ENCODE peak calls at places on chromosomes 16 and 17, in nine cellular contexts. One of them, this sample, is unnamed.
A peak's percentile ranks its signal among the peaks of the same experiment; 100 is the strongest.

GRCh38 chr17:17044846-17045561 is 2.7 kb downstream of the MPRIP start:
- DNase-seq in psoas muscle: no peak
- DNase-seq in adrenal gland: peak; percentile 41
- DNase-seq in neural progenitor cell: no peak
- DNase-seq in left lung: no peak
- DNase-seq in lower leg skin: no peak
- DNase-seq in foreskin fibroblast: peak; percentile 78
- DNase-seq in bronchial epithelial cell: peak; percentile 27
- DNase-seq in heart right ventricle: peak; percentile 85
- DNase-seq in this sample: peak; percentile 73

GRCh38 chr16:56115817-56116576 is 75.3 kb upstream of the GNAO1 start:
- DNase-seq in psoas muscle: no peak
- DNase-seq in adrenal gland: no peak
- DNase-seq in neural progenitor cell: peak; percentile 20
- DNase-seq in left lung: no peak
- DNase-seq in lower leg skin: no peak
- DNase-seq in foreskin fibroblast: no peak
- DNase-seq in bronchial epithelial cell: no peak
- DNase-seq in heart right ventricle: no peak
- DNase-seq in this sample: peak; percentile 6

GRCh38 chr16:12771341-12771798 is 32.3 kb downstream of the CPPED1 start:
- DNase-seq in psoas muscle: no peak
- DNase-seq in adrenal gland: no peak
- DNase-seq in neural progenitor cell: no peak
- DNase-seq in left lung: no peak
- DNase-seq in lower leg skin: no peak
- DNase-seq in foreskin fibroblast: peak; percentile 18
- DNase-seq in bronchial epithelial cell: no peak
- DNase-seq in heart right ventricle: no peak
- DNase-seq in this sample: no peak

GRCh38 chr17:77498875-77499698 is 358.3 kb downstream of the SEC14L1 start:
- DNase-seq in psoas muscle: no peak
- DNase-seq in adrenal gland: no peak
- DNase-seq in neural progenitor cell: no peak
- DNase-seq in left lung: no peak
- DNase-seq in lower leg skin: no peak
- DNase-seq in foreskin fibroblast: no peak
- DNase-seq in bronchial epithelial cell: no peak
- DNase-seq in heart right ventricle: no peak
- DNase-seq in this sample: no peak

GRCh38 chr17:45952814-45953320 is 46.2 kb upstream of the STH start:
- DNase-seq in psoas muscle: no peak
- DNase-seq in adrenal gland: no peak
- DNase-seq in neural progenitor cell: no peak
- DNase-seq in left lung: no peak
- DNase-seq in lower leg skin: no peak
- DNase-seq in foreskin fibroblast: no peak
- DNase-seq in bronchial epithelial cell: no peak
- DNase-seq in heart right ventricle: no peak
- DNase-seq in this sample: no peak

GRCh38 chr17:36657763-36658490 is 56.5 kb downstream of the MRM1 start:
- DNase-seq in psoas muscle: no peak
- DNase-seq in adrenal gland: peak; percentile 27
- DNase-seq in neural progenitor cell: peak; percentile 76
- DNase-seq in left lung: no peak
- DNase-seq in lower leg skin: no peak
- DNase-seq in foreskin fibroblast: no peak
- DNase-seq in bronchial epithelial cell: no peak
- DNase-seq in heart right ventricle: no peak
- DNase-seq in this sample: no peak

GRCh38 chr16:80988756-80989155 is 17.9 kb downstream of the CMC2 start:
- DNase-seq in psoas muscle: no peak
- DNase-seq in adrenal gland: no peak
- DNase-seq in neural progenitor cell: no peak
- DNase-seq in left lung: no peak
- DNase-seq in lower leg skin: no peak
- DNase-seq in foreskin fibroblast: no peak
- DNase-seq in bronchial epithelial cell: no peak
- DNase-seq in heart right ventricle: no peak
- DNase-seq in this sample: no peak

GRCh38 chr16:14284930-14285541 is 213.9 kb downstream of the MRTFB start:
- DNase-seq in psoas muscle: no peak
- DNase-seq in adrenal gland: no peak
- DNase-seq in neural progenitor cell: peak; percentile 86
- DNase-seq in left lung: no peak
- DNase-seq in lower leg skin: no peak
- DNase-seq in foreskin fibroblast: peak; percentile 87
- DNase-seq in bronchial epithelial cell: peak; percentile 59
- DNase-seq in heart right ventricle: no peak
- DNase-seq in this sample: peak; percentile 67

GRCh38 chr17:73797594-73798110 is 153.4 kb upstream of the SDK2 start:
- DNase-seq in psoas muscle: no peak
- DNase-seq in adrenal gland: no peak
- DNase-seq in neural progenitor cell: no peak
- DNase-seq in left lung: no peak
- DNase-seq in lower leg skin: no peak
- DNase-seq in foreskin fibroblast: no peak
- DNase-seq in bronchial epithelial cell: no peak
- DNase-seq in heart right ventricle: no peak
- DNase-seq in this sample: no peak

GRCh38 chr16:56742030-56742984 is 12.4 kb downstream of the NUP93 start:
- DNase-seq in psoas muscle: no peak
- DNase-seq in adrenal gland: no peak
- DNase-seq in neural progenitor cell: no peak
- DNase-seq in left lung: no peak
- DNase-seq in lower leg skin: no peak
- DNase-seq in foreskin fibroblast: peak; percentile 86
- DNase-seq in bronchial epithelial cell: peak; percentile 87
- DNase-seq in heart right ventricle: no peak
- DNase-seq in this sample: peak; percentile 78

GRCh38 chr16:54031107-54031760 is 255.4 kb downstream of the IRX3 start:
- DNase-seq in psoas muscle: no peak
- DNase-seq in adrenal gland: no peak
- DNase-seq in neural progenitor cell: no peak
- DNase-seq in left lung: no peak
- DNase-seq in lower leg skin: no peak
- DNase-seq in foreskin fibroblast: peak; percentile 62
- DNase-seq in bronchial epithelial cell: peak; percentile 94
- DNase-seq in heart right ventricle: no peak
- DNase-seq in this sample: peak; percentile 34

GRCh38 chr16:71520550-71520949 is 5.7 kb upstream of the CHST4 start:
- DNase-seq in psoas muscle: no peak
- DNase-seq in adrenal gland: no peak
- DNase-seq in neural progenitor cell: no peak
- DNase-seq in left lung: no peak
- DNase-seq in lower leg skin: no peak
- DNase-seq in foreskin fibroblast: no peak
- DNase-seq in bronchial epithelial cell: peak; percentile 71
- DNase-seq in heart right ventricle: no peak
- DNase-seq in this sample: no peak

GRCh38 chr17:78537217-78537860 is 39.9 kb downstream of the DNAH17 start:
- DNase-seq in psoas muscle: no peak
- DNase-seq in adrenal gland: no peak
- DNase-seq in neural progenitor cell: no peak
- DNase-seq in left lung: peak; percentile 53
- DNase-seq in lower leg skin: no peak
- DNase-seq in foreskin fibroblast: no peak
- DNase-seq in bronchial epithelial cell: peak; percentile 44
- DNase-seq in heart right ventricle: no peak
- DNase-seq in this sample: no peak

GRCh38 chr17:67628580-67629013 is 89.1 kb upstream of the NOL11 start:
- DNase-seq in psoas muscle: no peak
- DNase-seq in adrenal gland: peak; percentile 63
- DNase-seq in neural progenitor cell: peak; percentile 19
- DNase-seq in left lung: no peak
- DNase-seq in lower leg skin: no peak
- DNase-seq in foreskin fibroblast: peak; percentile 13
- DNase-seq in bronchial epithelial cell: no peak
- DNase-seq in heart right ventricle: no peak
- DNase-seq in this sample: no peak

GRCh38 chr17:61426482-61427304 is 25.5 kb upstream of the TBX4 start:
- DNase-seq in psoas muscle: no peak
- DNase-seq in adrenal gland: no peak
- DNase-seq in neural progenitor cell: no peak
- DNase-seq in left lung: no peak
- DNase-seq in lower leg skin: no peak
- DNase-seq in foreskin fibroblast: peak; percentile 82
- DNase-seq in bronchial epithelial cell: no peak
- DNase-seq in heart right ventricle: no peak
- DNase-seq in this sample: peak; percentile 59
- TF ChIP-seq CTCF in psoas muscle: no peak
- TF ChIP-seq CTCF in adrenal gland: no peak
- TF ChIP-seq CTCF in neural progenitor cell: no peak
- TF ChIP-seq CTCF in left lung: no peak
- TF ChIP-seq CTCF in lower leg skin: no peak
- TF ChIP-seq CTCF in foreskin fibroblast: no peak
- TF ChIP-seq CTCF in bronchial epithelial cell: no peak
- TF ChIP-seq CTCF in heart right ventricle: no peak
- TF ChIP-seq CTCF in this sample: peak; percentile 21

DNA sequence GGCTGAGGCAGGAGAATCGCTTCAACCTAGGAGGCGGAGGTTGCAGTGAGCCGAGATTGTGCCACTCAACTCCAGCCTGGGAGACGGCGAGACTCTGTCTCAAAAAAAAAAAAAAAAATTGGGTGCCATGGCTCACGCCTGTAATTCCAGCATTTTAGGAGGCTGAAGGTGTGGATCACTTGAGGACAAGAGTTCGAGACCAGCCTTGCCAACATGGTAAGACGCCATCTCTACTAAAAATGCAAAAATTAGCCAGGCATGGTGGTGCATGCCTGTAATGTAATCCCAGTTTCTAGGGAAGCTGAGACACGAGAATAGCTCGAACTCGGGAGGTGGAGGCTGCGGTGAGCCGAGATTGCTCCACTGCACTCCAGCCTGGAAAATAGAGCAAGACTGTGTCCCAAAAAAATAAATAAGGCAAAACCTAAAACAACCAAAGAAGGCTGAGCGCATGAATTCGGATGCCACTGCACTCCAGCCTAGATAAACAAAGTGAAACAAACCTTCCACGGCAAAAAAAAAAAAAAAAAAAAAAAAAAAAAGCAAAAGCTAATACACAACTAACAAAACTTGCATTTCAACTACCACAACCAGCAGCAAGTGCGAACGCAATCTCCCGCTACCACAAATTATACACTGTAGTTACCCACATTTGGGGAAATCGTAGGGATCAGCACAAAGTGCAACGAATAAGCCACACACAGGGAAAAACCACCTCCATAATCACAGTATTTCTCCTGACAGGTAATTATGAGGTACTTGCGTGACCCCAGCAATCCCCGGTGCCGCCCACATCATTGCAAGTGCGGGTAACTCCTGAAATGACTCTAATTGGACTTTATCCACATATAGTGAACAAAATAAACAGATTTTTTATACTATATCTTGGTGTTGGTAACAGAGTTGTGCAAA is 25.6 kb downstream of the TEX14 start:
- DNase-seq in psoas muscle: no peak
- DNase-seq in adrenal gland: no peak
- DNase-seq in neural progenitor cell: no peak
- DNase-seq in left lung: no peak
- DNase-seq in lower leg skin: no peak
- DNase-seq in foreskin fibroblast: no peak
- DNase-seq in bronchial epithelial cell: peak; percentile 4
- DNase-seq in heart right ventricle: no peak
- DNase-seq in this sample: no peak
- H3K4me3 ChIP-seq in psoas muscle: peak overlapping the region; percentile 25
- H3K4me3 ChIP-seq in adrenal gland: no peak overlapping the region
- H3K4me3 ChIP-seq in neural progenitor cell: no peak overlapping the region
- H3K4me3 ChIP-seq in left lung: peak overlapping the region; percentile 29
- H3K4me3 ChIP-seq in lower leg skin: no peak overlapping the region
- H3K4me3 ChIP-seq in foreskin fibroblast: no peak overlapping the region
- H3K4me3 ChIP-seq in bronchial epithelial cell: peak overlapping the region; percentile 32
- H3K4me3 ChIP-seq in heart right ventricle: no peak overlapping the region
- H3K4me3 ChIP-seq in this sample: no peak overlapping the region

DNA sequence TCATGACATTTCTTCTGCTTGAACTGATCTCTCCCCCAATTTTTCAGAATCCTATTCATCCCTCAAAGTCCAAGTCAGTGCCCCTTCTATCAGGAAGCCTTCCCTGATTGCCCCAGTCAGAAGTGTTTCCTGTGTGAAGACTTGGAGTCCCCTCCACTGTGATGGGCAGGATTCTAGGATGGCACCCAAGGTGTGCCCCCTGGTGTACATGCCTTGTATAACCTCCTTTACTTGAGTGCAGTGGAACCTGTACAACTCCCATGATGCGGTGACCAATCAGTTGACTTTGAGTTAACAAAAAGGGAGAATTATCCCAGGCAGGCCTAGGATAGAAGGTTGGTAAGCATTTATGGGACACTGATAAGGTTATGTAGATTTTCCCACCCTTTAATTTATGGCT is 23.4 kb downstream of the MYH13 start:
- DNase-seq in psoas muscle: no peak
- DNase-seq in adrenal gland: no peak
- DNase-seq in neural progenitor cell: peak; percentile 34
- DNase-seq in left lung: no peak
- DNase-seq in lower leg skin: no peak
- DNase-seq in foreskin fibroblast: no peak
- DNase-seq in bronchial epithelial cell: no peak
- DNase-seq in heart right ventricle: no peak
- DNase-seq in this sample: no peak
- TF ChIP-seq CTCF in psoas muscle: no peak
- TF ChIP-seq CTCF in adrenal gland: no peak
- TF ChIP-seq CTCF in neural progenitor cell: peak; percentile 53
- TF ChIP-seq CTCF in left lung: no peak
- TF ChIP-seq CTCF in lower leg skin: no peak
- TF ChIP-seq CTCF in foreskin fibroblast: peak; percentile 10
- TF ChIP-seq CTCF in bronchial epithelial cell: no peak
- TF ChIP-seq CTCF in heart right ventricle: no peak
- TF ChIP-seq CTCF in this sample: peak; percentile 26

GRCh38 chr16:31094088-31094423 is 541 bp downstream of the VKORC1 start:
- DNase-seq in psoas muscle: no peak
- DNase-seq in adrenal gland: no peak
- DNase-seq in neural progenitor cell: peak; percentile 58
- DNase-seq in left lung: no peak
- DNase-seq in lower leg skin: no peak
- DNase-seq in foreskin fibroblast: peak; percentile 49
- DNase-seq in bronchial epithelial cell: no peak
- DNase-seq in heart right ventricle: no peak
- DNase-seq in this sample: no peak

GRCh38 chr16:31090540-31090939 is 1.8 kb upstream of the PRSS53 start:
- DNase-seq in psoas muscle: no peak
- DNase-seq in adrenal gland: no peak
- DNase-seq in neural progenitor cell: no peak
- DNase-seq in left lung: no peak
- DNase-seq in lower leg skin: no peak
- DNase-seq in foreskin fibroblast: peak; percentile 67
- DNase-seq in bronchial epithelial cell: peak; percentile 18
- DNase-seq in heart right ventricle: no peak
- DNase-seq in this sample: peak; percentile 42

GRCh38 chr16:31094424-31095120 is at the start of gene VKORC1:
- DNase-seq in psoas muscle: peak; percentile 94
- DNase-seq in adrenal gland: peak; percentile 97
- DNase-seq in neural progenitor cell: peak; percentile 98
- DNase-seq in left lung: peak; percentile 96
- DNase-seq in lower leg skin: peak; percentile 95
- DNase-seq in foreskin fibroblast: peak; percentile 99
- DNase-seq in bronchial epithelial cell: peak; percentile 96
- DNase-seq in heart right ventricle: peak; percentile 96
- DNase-seq in this sample: peak; percentile 97

GRCh38 chr16:31092330-31092729 is 2.3 kb downstream of the VKORC1 start:
- DNase-seq in psoas muscle: no peak
- DNase-seq in adrenal gland: no peak
- DNase-seq in neural progenitor cell: no peak
- DNase-seq in left lung: no peak
- DNase-seq in lower leg skin: no peak
- DNase-seq in foreskin fibroblast: peak; percentile 58
- DNase-seq in bronchial epithelial cell: no peak
- DNase-seq in heart right ventricle: no peak
- DNase-seq in this sample: peak; percentile 44

GRCh38 chr16:31093132-31093703 is 1.4 kb downstream of the VKORC1 start:
- DNase-seq in psoas muscle: no peak
- DNase-seq in adrenal gland: peak; percentile 24
- DNase-seq in neural progenitor cell: peak; percentile 76
- DNase-seq in left lung: no peak
- DNase-seq in lower leg skin: no peak
- DNase-seq in foreskin fibroblast: peak; percentile 71
- DNase-seq in bronchial epithelial cell: no peak
- DNase-seq in heart right ventricle: no peak
- DNase-seq in this sample: peak; percentile 31
- H3K4me3 ChIP-seq in psoas muscle: peak overlapping the region; percentile 98
- H3K4me3 ChIP-seq in adrenal gland: no peak overlapping the region
- H3K4me3 ChIP-seq in neural progenitor cell: peak overlapping the region; percentile 86
- H3K4me3 ChIP-seq in left lung: peak overlapping the region; percentile 86
- H3K4me3 ChIP-seq in lower leg skin: peak overlapping the region; percentile 11
- H3K4me3 ChIP-seq in foreskin fibroblast: peak overlapping the region; percentile 69
- H3K4me3 ChIP-seq in bronchial epithelial cell: peak overlapping the region; percentile 5
- H3K4me3 ChIP-seq in heart right ventricle: no peak overlapping the region
- H3K4me3 ChIP-seq in this sample: peak overlapping the region; percentile 93

This sample was measured in AG10803.